ENCODE peak calls at places on chromosomes 3 and 15, in four cellular contexts. L is IMR-90, A is lower lobe of right lung, M is hepatocyte. J is an unnamed sample.

GRCh38 chr3:108100906-108101305 is 10.1 kb upstream of the CD47 start:
- DNase-seq in L (no peak), A (no peak), M (no peak), J (no peak)

GRCh38 chr15:39127925-39128617 is 452.8 kb upstream of the THBS1 start:
- DNase-seq in L (peak; percentile 97), A (no peak), M (peak; percentile 68), J (no peak)

GRCh38 chr15:52318729-52319500 is 23.3 kb upstream of the MYO5C start:
- DNase-seq in L (no peak), A (peak; percentile 76), M (no peak), J (peak; percentile 79)

GRCh38 chr15:52234596-52235541 is 43.7 kb upstream of the GNB5 start:
- DNase-seq in L (no peak), A (no peak), M (no peak), J (no peak)

GRCh38 chr3:61926913-61927312 is 365.5 kb downstream of the PTPRG start:
- DNase-seq in L (peak; percentile 82), A (no peak), M (no peak), J (no peak)

GRCh38 chr15:36468746-36469145 is 110.7 kb upstream of the CDIN1 start:
- DNase-seq in L (peak; percentile 100), A (peak; percentile 50), M (peak; percentile 16), J (no peak)

GRCh38 chr3:96354742-96355141 is 459.7 kb upstream of the EPHA6 start:
- DNase-seq in L (no peak), A (no peak), M (no peak), J (no peak)

GRCh38 chr15:41934843-41935242 is 37.5 kb downstream of the EHD4 start:
- DNase-seq in L (no peak), A (peak; percentile 54), M (no peak), J (no peak)

GRCh38 chr15:69578792-69579587 is 126.4 kb downstream of the RPLP1 start:
- DNase-seq in L (no peak), A (peak; percentile 84), M (no peak), J (peak; percentile 88)

GRCh38 chr15:47377465-47377864 is 339.8 kb upstream of the SEMA6D start:
- DNase-seq in L (no peak), A (no peak), M (no peak), J (no peak)

GRCh38 chr15:70643106-70643782 is 120.1 kb downstream of the UACA start:
- DNase-seq in L (no peak), A (no peak), M (no peak), J (no peak)

GRCh38 chr3:142628806-142629205 is 32.6 kb downstream of the PLS1 start:
- DNase-seq in L (no peak), A (no peak), M (no peak), J (no peak)

GRCh38 chr3:108093021-108093420 is 2.2 kb upstream of the CD47 start:
- DNase-seq in L (no peak), A (no peak), M (no peak), J (no peak)

GRCh38 chr15:87224409-87224808 is 1032.1 kb downstream of the NTRK3 start:
- DNase-seq in L (no peak), A (no peak), M (no peak), J (no peak)

GRCh38 chr3:11624161-11624560 is 19.6 kb downstream of the VGLL4 start:
- DNase-seq in L (peak; percentile 61), A (no peak), M (no peak), J (no peak)

GRCh38 chr3:172082269-172082668 is 42.9 kb downstream of the FNDC3B start:
- DNase-seq in L (peak; percentile 95), A (no peak), M (peak; percentile 62), J (no peak)

GRCh38 chr3:160413613-160414248 is 14.3 kb downstream of the SMC4 start:
- DNase-seq in L (peak; percentile 84), A (no peak), M (peak; percentile 85), J (no peak)

GRCh38 chr3:196688349-196688748 is 23.7 kb downstream of the CEP19 start:
- DNase-seq in L (peak; percentile 69), A (peak; percentile 84), M (peak; percentile 29), J (peak; percentile 84)

GRCh38 chr3:52248816-52249547 is 3.4 kb downstream of the PPM1M start:
- DNase-seq in L (no peak), A (no peak), M (peak; percentile 29), J (peak; percentile 68)
- H3K4me1 ChIP-seq in L (peaks cover 19% of the 10 kb centered on the region), A (peaks cover 49% of the 10 kb centered on the region), M (peaks cover 21% of the 10 kb centered on the region), J (peaks cover 29% of the 10 kb centered on the region)

GRCh38 chr3:169660709-169661566 is 2.6 kb downstream of the MECOM start:
- DNase-seq in L (peak; percentile 46), A (peak; percentile 48), M (peak; percentile 30), J (no peak)
- H3K27me3 ChIP-seq in L (peaks cover 27% of the 10 kb centered on the region), A (peaks cover 73% of the 10 kb centered on the region), M (peaks cover 65% of the 10 kb centered on the region), J (peaks cover 59% of the 10 kb centered on the region)

DNA sequence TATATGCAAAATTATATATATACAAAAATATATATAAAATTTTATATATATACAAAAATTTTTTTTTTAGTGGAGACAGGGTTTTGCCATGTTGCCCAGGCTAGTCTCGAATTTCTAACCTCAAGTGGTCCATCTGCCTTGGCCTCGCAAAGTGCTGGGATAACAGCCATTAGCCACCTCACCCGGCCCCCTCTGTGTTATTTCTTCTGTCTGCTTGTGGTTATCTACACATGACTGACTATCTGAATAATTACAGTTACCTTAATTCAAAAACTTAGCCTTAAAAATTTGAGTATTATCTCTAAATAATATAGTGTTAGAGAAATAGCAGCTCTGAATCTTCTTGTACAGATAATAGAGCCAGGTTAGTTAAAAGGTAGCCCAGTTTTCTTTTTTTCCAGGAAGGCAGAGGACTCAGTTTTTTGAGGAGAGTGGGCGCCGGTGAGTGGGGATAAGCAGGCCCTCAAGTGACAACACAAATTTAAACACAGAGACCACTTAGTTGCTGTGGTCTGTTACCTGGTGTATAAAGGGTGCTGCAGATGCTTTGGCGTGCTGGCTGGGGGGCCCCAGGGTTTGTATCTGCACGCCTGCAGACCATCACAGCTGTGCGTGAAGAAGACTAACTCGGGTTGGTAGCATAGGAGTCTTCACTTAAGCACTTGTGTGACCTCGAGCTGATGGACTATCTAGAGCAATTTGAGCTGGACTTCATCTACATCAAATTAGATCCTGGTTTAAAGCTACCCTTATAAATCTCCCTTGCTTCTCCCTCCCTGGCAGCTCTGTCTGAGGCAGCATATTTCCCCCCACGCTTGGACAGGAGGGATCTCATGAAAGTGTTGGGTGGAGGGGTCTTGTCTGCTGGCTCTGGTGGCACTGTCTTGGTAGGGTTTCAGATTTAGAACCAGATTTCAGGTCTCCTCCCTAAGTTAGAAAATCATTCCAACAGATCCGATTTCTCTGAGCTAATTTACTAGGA is 83.8 kb downstream of the TRAK1 start:
- DNase-seq in L (no peak), A (no peak), M (no peak), J (no peak)
- H3K27ac ChIP-seq in L (no peak overlapping the region), A (no peak overlapping the region), M (no peak overlapping the region), J (no peak overlapping the region)

DNA sequence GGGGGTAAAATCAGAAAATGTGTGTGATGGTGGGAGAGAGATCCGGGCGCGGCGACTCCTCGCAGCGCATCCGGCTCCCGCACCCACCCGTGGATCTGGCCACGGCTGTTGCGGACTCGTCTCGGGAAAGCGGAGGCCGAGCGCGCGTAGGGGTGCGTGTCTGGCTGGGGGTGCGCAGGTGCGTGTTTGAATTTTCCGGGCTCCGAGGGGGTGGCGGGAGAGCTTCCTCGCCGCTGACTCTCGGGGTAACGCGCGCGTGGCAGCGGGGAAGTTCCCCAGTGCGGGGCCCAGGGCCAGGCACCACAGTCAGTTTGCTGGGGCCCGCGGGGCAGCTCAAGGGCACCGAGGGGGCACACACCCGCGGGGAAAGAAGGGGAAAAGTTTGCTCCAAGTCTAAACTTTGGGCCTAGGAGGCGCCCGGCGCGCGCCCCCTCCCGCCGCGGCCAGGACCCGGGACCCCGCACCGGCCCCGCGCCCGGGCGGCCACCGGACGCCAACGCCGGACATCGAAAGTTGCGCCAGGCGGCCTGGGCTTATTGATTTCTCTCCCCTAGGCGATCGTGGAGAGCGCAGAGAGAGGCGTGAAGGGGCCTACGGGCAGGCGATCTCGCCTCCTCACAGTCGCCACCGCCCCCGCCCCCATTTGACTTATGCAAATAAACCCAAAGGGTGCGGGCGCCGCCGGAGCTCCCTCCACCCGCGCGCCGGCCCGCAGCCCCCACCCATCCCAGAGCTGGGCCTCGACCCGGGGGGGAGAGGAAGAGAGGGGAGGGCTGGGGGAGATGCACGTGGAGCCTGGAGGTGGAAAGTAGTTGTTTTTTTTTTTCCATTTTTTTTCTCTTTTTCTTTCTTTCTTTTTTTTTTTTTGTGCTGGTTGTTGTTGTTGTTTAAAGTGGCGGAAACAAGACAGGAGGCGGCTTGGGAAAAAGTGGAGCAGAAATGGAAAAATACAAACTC is 638 bp downstream of the FOXP1 start:
- DNase-seq in L (peak; percentile 31), A (peak; percentile 91), M (peak; percentile 84), J (peak; percentile 92)
- H3K4me1 ChIP-seq in L (peaks cover 9% of the 10 kb centered on the region), A (peaks cover 53% of the 10 kb centered on the region), M (peaks cover 9% of the 10 kb centered on the region), J (peaks cover 31% of the 10 kb centered on the region)

DNA sequence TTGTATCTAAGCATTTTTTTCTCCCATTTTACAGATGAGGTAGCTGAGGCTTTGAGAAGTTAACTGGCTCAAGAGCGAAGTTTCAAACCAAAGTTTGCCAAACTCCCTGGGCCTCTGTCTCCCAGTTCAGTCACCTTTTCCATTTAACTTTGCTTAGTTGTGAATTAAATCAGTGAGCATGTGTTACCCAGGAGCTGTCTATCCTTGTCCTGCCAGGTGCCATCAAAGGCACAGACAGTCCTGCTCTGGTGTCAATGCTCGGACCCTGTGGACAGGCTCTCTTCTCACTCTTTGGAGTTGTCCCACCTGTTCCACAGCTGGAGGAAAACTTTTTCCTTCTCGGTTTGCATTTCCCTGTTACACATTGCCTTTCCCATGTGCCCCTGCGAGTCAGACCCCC is 8.6 kb downstream of the EPHB1 start:
- DNase-seq in L (no peak), A (no peak), M (no peak), J (no peak)
- H3K27me3 ChIP-seq in L (peaks cover 8% of the 10 kb centered on the region), A (peaks cover 10% of the 10 kb centered on the region), M (peaks cover 10% of the 10 kb centered on the region), J (peaks cover 12% of the 10 kb centered on the region)

GRCh38 chr3:86986666-86987420 is 4.1 kb downstream of the VGLL3 start:
- DNase-seq in L (peak; percentile 65), A (no peak), M (no peak), J (no peak)

GRCh38 chr3:86985427-86985826 is 5.5 kb downstream of the VGLL3 start:
- DNase-seq in L (no peak), A (no peak), M (no peak), J (no peak)

GRCh38 chr3:86984271-86984670 is 6.7 kb downstream of the VGLL3 start:
- DNase-seq in L (peak; percentile 38), A (no peak), M (no peak), J (no peak)

GRCh38 chr3:86987421-86987715 is 3.6 kb downstream of the VGLL3 start:
- DNase-seq in L (no peak), A (no peak), M (no peak), J (no peak)

DNA sequence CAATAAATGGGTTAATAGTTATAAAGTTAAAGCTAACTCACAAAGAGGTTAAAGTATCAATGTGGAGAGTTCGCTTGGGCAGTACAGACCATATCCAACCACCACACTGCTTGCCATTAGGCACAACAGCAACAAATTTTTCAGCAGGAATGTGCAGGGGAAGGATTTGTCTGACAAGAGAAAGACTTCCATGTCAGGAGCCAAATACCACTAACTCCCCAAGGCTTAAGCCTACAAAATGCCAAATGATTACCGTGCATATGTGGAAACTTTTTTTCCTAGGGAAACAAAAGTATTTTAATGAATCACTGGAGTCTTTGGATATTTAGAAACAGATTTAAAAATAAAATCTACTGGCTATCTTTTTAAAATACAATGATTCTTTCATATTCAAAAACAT is 8.1 kb downstream of the VGLL3 start:
- DNase-seq in L (peak; percentile 68), A (no peak), M (no peak), J (no peak)
- H3K27ac ChIP-seq in L (peak overlapping the region; percentile 45), A (peak overlapping the region; percentile 62), M (no peak overlapping the region), J (no peak overlapping the region)

GRCh38 chr3:141286856-141287255 is 55.2 kb downstream of the PXYLP1 start:
- DNase-seq in L (no peak), A (no peak), M (no peak), J (no peak)
- H3K4me1 ChIP-seq in L (peaks cover 2% of the 10 kb centered on the region), A (no peaks in the 10 kb centered on the region), M (peaks cover 10% of the 10 kb centered on the region), J (peaks cover 4% of the 10 kb centered on the region)

GRCh38 chr15:77727635-77728311 is 95.1 kb upstream of the LINGO1 start:
- DNase-seq in L (no peak), A (no peak), M (no peak), J (no peak)
- H3K27me3 ChIP-seq in L (peaks cover 46% of the 10 kb centered on the region), A (peaks cover 17% of the 10 kb centered on the region), M (no peaks in the 10 kb centered on the region), J (peaks cover 13% of the 10 kb centered on the region)

J was measured in upper lobe of right lung.